ENCODE peak calls at places on chromosomes 12 and 14, in eight cellular contexts. R is stimulated activated CD4-positive, alpha-beta T cell treated with anti-CD3 and anti-CD28 coated beads, Interleukin-2, amount 100 ng/mL, for 4 hours; L is EL; H is GM04504; D is MG63; X is renal cortical epithelial cell; V is stimulated activated naive B cell treated with anti-CD40 and anti-IgM and Interleukin-4, amounts not matched to agents 10 μg/mL and 1 μg/mL and 100 μg/mL, for 72 hours; O is NCI-H2081. W is an unnamed sample.

GRCh38 chr12:48977290-48978281 is 536 bp upstream of the WNT1 start:
- DNase-seq in R (peak), L (peak), H (no peak), D (peak), X (no peak), V (peak), O (peak), W (no peak)

GRCh38 chr12:10354502-10354901 is 35.3 kb downstream of the KLRK1 start:
- DNase-seq in R (no peak), L (peak), H (no peak), D (peak), X (peak), V (no peak), O (no peak), W (no peak)

GRCh38 chr14:76236172-76237130 is 84.7 kb downstream of the GPATCH2L start:
- DNase-seq in R (no peak), L (peak), H (no peak), D (no peak), X (no peak), V (no peak), O (no peak), W (no peak)

GRCh38 chr14:78598046-78598652 is 428.0 kb downstream of the NRXN3 start:
- DNase-seq in R (peak), L (peak), H (peak), D (peak), X (peak), V (peak), O (peak), W (peak)

GRCh38 chr12:121955258-121956040 is 37.1 kb downstream of the CFAP251 start:
- DNase-seq in R (no peak), L (peak), H (no peak), D (no peak), X (peak), V (no peak), O (no peak), W (peak)

GRCh38 chr12:128905003-128905544 is 51.8 kb downstream of the GLT1D1 start:
- DNase-seq in R (no peak), L (no peak), H (no peak), D (no peak), X (no peak), V (no peak), O (no peak), W (no peak)

GRCh38 chr12:51862947-51863346 is 14.4 kb upstream of the FIGNL2 start:
- DNase-seq in R (no peak), L (no peak), H (no peak), D (no peak), X (no peak), V (no peak), O (no peak), W (no peak)

GRCh38 chr12:71107976-71108749 is 49.6 kb downstream of the TSPAN8 start:
- DNase-seq in R (no peak), L (no peak), H (no peak), D (no peak), X (no peak), V (no peak), O (no peak), W (no peak)

GRCh38 chr14:25381498-25381897 is 331.6 kb upstream of the STXBP6 start:
- DNase-seq in R (no peak), L (peak), H (no peak), D (no peak), X (no peak), V (no peak), O (no peak), W (no peak)

GRCh38 chr12:29796823-29797263 is 13.1 kb upstream of the TMTC1 start:
- DNase-seq in R (no peak), L (peak), H (peak), D (peak), X (peak), V (no peak), O (no peak), W (no peak)

GRCh38 chr12:110073049-110073831 is 24.9 kb upstream of the C12orf76 start:
- DNase-seq in R (no peak), L (peak), H (no peak), D (peak), X (no peak), V (no peak), O (peak), W (peak)

GRCh38 chr12:116508145-116509121 is 50.7 kb upstream of the MAP1LC3B2 start:
- DNase-seq in R (peak), L (peak), H (no peak), D (peak), X (peak), V (peak), O (no peak), W (no peak)

GRCh38 chr12:49515266-49515665 is 23.6 kb upstream of the KCNH3 start:
- DNase-seq in R (no peak), L (peak), H (peak), D (peak), X (peak), V (no peak), O (no peak), W (no peak)

GRCh38 chr14:55600784-55601561 is 21.0 kb downstream of the KTN1 start:
- DNase-seq in R (no peak), L (peak), H (no peak), D (no peak), X (peak), V (no peak), O (no peak), W (no peak)

GRCh38 chr14:67919259-67919658 is 99.7 kb downstream of the RAD51B start:
- DNase-seq in R (no peak), L (peak), H (no peak), D (no peak), X (no peak), V (no peak), O (no peak), W (no peak)

GRCh38 chr12:62957233-62957953 is 22.4 kb upstream of the PPM1H start:
- DNase-seq in R (no peak), L (no peak), H (no peak), D (no peak), X (peak), V (no peak), O (no peak), W (no peak)